ENCODE peak calls at places on chromosomes 12 and 14, in six cellular contexts. L, F, T, J, U and W are unnamed samples.
A peak's percentile ranks its signal among the peaks of the same experiment; 100 is the strongest.

GRCh38 chr12:127670294-127670693 is 596.7 kb upstream of the TMEM132C start:
- DNase-seq in L (no peak), F (no peak), T (no peak), J (no peak), U (no peak), W (no peak)

GRCh38 chr12:57764662-57765002 is 2.2 kb downstream of the CYP27B1 start:
- DNase-seq in L (no peak), F (no peak), T (no peak), J (no peak), U (no peak), W (no peak)

GRCh38 chr12:82470906-82471512 is 112.7 kb downstream of the METTL25 start:
- DNase-seq in L (no peak), F (no peak), T (no peak), J (no peak), U (no peak), W (no peak)

GRCh38 chr12:128365831-128366231 is 98.9 kb downstream of the TMEM132C start:
- DNase-seq in L (no peak), F (no peak), T (no peak), J (no peak), U (peak; percentile 46), W (no peak)

GRCh38 chr12:54017027-54017788 is 8.4 kb downstream of the HOXC8 start:
- DNase-seq in L (no peak), F (no peak), T (no peak), J (peak; percentile 64), U (no peak), W (peak; percentile 88)

GRCh38 chr12:120539303-120539702 is 5.1 kb downstream of the RNF10 start:
- DNase-seq in L (no peak), F (no peak), T (no peak), J (no peak), U (no peak), W (peak; percentile 70)

GRCh38 chr12:54413284-54414190 is 5.5 kb downstream of the ITGA5 start:
- DNase-seq in L (no peak), F (no peak), T (peak; percentile 59), J (no peak), U (no peak), W (no peak)

GRCh38 chr12:112833939-112834338 is 42.4 kb downstream of the RPH3A start:
- DNase-seq in L (no peak), F (no peak), T (no peak), J (no peak), U (no peak), W (no peak)

GRCh38 chr14:94392510-94392935 is 4.1 kb upstream of the SERPINA1 start:
- DNase-seq in L (no peak), F (no peak), T (peak; percentile 31), J (no peak), U (no peak), W (peak; percentile 14)

GRCh38 chr12:55979069-55979468 is 5.2 kb downstream of the RAB5B start:
- DNase-seq in L (no peak), F (no peak), T (no peak), J (no peak), U (no peak), W (no peak)

GRCh38 chr12:12467222-12467621 is 95.4 kb downstream of the DUSP16 start:
- DNase-seq in L (no peak), F (no peak), T (no peak), J (no peak), U (no peak), W (no peak)

GRCh38 chr14:100850841-100851585 is 25.1 kb downstream of the MEG3 start:
- DNase-seq in L (peak; percentile 44), F (no peak), T (no peak), J (peak; percentile 26), U (peak; percentile 55), W (peak; percentile 54)

GRCh38 chr12:48750769-48751356 is 34.4 kb upstream of the CCNT1 start:
- DNase-seq in L (no peak), F (no peak), T (no peak), J (no peak), U (no peak), W (no peak)

GRCh38 chr12:120257041-120257821 is 8.3 kb downstream of the PXN start:
- DNase-seq in L (no peak), F (peak; percentile 84), T (peak; percentile 89), J (peak; percentile 80), U (no peak), W (peak; percentile 80)

GRCh38 chr14:53569471-53569870 is 387.2 kb downstream of the BMP4 start:
- DNase-seq in L (no peak), F (no peak), T (no peak), J (no peak), U (no peak), W (no peak)

GRCh38 chr12:54282949-54283593 is 2.5 kb downstream of the HNRNPA1 start:
- DNase-seq in L (no peak), F (no peak), T (no peak), J (no peak), U (no peak), W (no peak)

GRCh38 chr14:70047598-70048312 is 141.0 kb downstream of the SLC8A3 start:
- DNase-seq in L (no peak), F (no peak), T (no peak), J (no peak), U (no peak), W (no peak)

GRCh38 chr14:35159742-35160409 is 37.5 kb downstream of the PRORP start:
- DNase-seq in L (peak; percentile 72), F (peak; percentile 69), T (peak; percentile 90), J (no peak), U (no peak), W (no peak)

GRCh38 chr14:23693252-23693775 is 57.1 kb downstream of the DHRS2 start:
- DNase-seq in L (no peak), F (no peak), T (no peak), J (no peak), U (no peak), W (no peak)

GRCh38 chr14:91945776-91946305 is 1.7 kb downstream of the FBLN5 start:
- DNase-seq in L (no peak), F (no peak), T (no peak), J (no peak), U (no peak), W (no peak)

GRCh38 chr12:13383379-13383778 is 186.9 kb downstream of the EMP1 start:
- DNase-seq in L (peak; percentile 15), F (no peak), T (no peak), J (no peak), U (no peak), W (no peak)

GRCh38 chr12:466039-466438 is 6.3 kb downstream of the B4GALNT3 start:
- DNase-seq in L (no peak), F (no peak), T (no peak), J (no peak), U (peak; percentile 73), W (no peak)

GRCh38 chr12:95214466-95214865 is 2.8 kb downstream of the FGD6 start:
- DNase-seq in L (no peak), F (no peak), T (no peak), J (no peak), U (no peak), W (no peak)

GRCh38 chr12:109767456-109767855 is 53.8 kb downstream of the FAM222A start:
- DNase-seq in L (peak; percentile 72), F (no peak), T (no peak), J (no peak), U (no peak), W (no peak)

GRCh38 chr14:92645841-92646478 is 102.5 kb downstream of the LGMN start:
- DNase-seq in L (no peak), F (peak; percentile 59), T (no peak), J (no peak), U (no peak), W (no peak)

GRCh38 chr12:125203145-125203765 is 138.0 kb downstream of the AACS start:
- DNase-seq in L (no peak), F (no peak), T (no peak), J (no peak), U (no peak), W (no peak)

GRCh38 chr14:105529506-105530445 is 3.4 kb downstream of the TMEM121 start:
- DNase-seq in L (no peak), F (no peak), T (no peak), J (no peak), U (no peak), W (no peak)

GRCh38 chr12:81819991-81820633 is 61.0 kb upstream of the PPFIA2 start:
- DNase-seq in L (no peak), F (no peak), T (peak; percentile 36), J (no peak), U (no peak), W (no peak)

GRCh38 chr14:71358209-71358931 is 451.1 kb downstream of the PCNX1 start:
- DNase-seq in L (no peak), F (peak; percentile 66), T (no peak), J (no peak), U (no peak), W (no peak)

GRCh38 chr12:57343703-57344378 is 87.0 kb downstream of the R3HDM2 start:
- DNase-seq in L (no peak), F (no peak), T (no peak), J (no peak), U (no peak), W (no peak)

GRCh38 chr12:93167331-93167730 is 210.4 kb upstream of the NUDT4 start:
- DNase-seq in L (no peak), F (no peak), T (no peak), J (no peak), U (no peak), W (no peak)

DNA sequence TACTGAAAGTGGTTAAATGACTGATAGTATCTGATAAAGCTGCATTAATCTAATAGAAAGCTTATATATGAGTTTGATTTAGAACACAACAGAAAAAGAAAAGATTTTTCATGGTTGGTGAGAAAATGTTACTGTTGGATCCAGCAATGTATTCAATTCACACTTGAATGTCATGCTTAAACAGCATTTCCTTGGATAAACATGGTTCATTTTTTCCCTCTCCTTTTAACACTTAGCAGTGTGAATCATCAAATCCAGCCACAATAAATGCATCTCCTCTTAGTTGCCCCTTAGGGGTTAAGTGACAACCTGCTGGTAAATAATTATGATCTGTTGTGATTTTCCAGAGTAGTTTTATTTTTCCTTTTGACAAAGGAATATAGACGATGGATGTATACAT is 74.9 kb upstream of the GRIP1 start:
- DNase-seq in L (no peak), F (no peak), T (no peak), J (no peak), U (no peak), W (no peak)
- H3K4me3 ChIP-seq in L (no peak overlapping the region), F (no peak overlapping the region), T (no peak overlapping the region), J (no peak overlapping the region), U (no peak overlapping the region), W (no peak overlapping the region)

GRCh38 chr14:61811882-61812346 is 49.7 kb downstream of the SNAPC1 start:
- DNase-seq in L (no peak), F (no peak), T (no peak), J (no peak), U (no peak), W (no peak)
- H3K4me3 ChIP-seq in L (no peak overlapping the region), F (peak overlapping the region; percentile 60), T (peak overlapping the region; percentile 64), J (peak overlapping the region; percentile 66), U (peak overlapping the region; percentile 80), W (no peak overlapping the region)

DNA sequence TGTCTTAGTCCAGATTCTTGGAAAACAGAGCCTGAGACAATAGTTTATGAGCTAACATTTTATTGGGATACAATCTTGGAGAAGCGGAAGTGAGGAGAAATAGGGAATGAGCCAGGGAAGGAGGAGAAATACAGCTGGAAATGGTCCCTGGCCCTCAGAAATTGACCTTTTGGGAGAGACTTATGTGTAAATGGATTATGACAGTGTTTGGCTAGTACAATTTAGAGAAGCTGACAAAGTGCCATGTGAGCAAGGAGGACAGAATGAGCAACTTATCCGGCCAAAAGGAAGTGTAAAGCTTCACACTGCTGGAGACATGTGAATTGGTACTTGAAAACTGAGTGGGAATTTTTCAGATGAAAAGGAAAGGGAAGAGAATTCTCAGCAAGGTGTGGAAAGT is 2.9 kb downstream of the GLIPR1 start:
- DNase-seq in L (no peak), F (no peak), T (no peak), J (no peak), U (no peak), W (no peak)
- H3K4me3 ChIP-seq in L (no peak overlapping the region), F (peak overlapping the region; percentile 73), T (peak overlapping the region; percentile 70), J (peak overlapping the region; percentile 26), U (no peak overlapping the region), W (no peak overlapping the region)

GRCh38 chr14:66045572-66046021 is 440.6 kb upstream of the CCDC196 start:
- DNase-seq in L (peak; percentile 19), F (no peak), T (peak; percentile 27), J (no peak), U (peak; percentile 66), W (no peak)
- H3K4me3 ChIP-seq in L (no peak overlapping the region), F (no peak overlapping the region), T (no peak overlapping the region), J (no peak overlapping the region), U (no peak overlapping the region), W (no peak overlapping the region)